ENCODE peak calls at places on chromosome X, in eight cellular contexts. T, L, N, B, F, C, K and X are unnamed samples.

GRCh38 chrX:120761810-120762209 is 113.9 kb downstream of the CT47B1 start:
- DNase-seq in T (no peak), L (no peak), N (no peak), B (no peak), F (no peak), C (no peak), K (peak; percentile 27), X (no peak)

GRCh38 chrX:137041329-137041728 is 7.5 kb upstream of the GPR101 start:
- DNase-seq in T (no peak), L (no peak), N (no peak), B (no peak), F (no peak), C (no peak), K (no peak), X (no peak)

GRCh38 chrX:139290310-139290709 is 240.2 kb upstream of the F9 start:
- DNase-seq in T (no peak), L (no peak), N (no peak), B (no peak), F (no peak), C (no peak), K (peak; percentile 13), X (no peak)

GRCh38 chrX:106894392-106894909 is 8.7 kb downstream of the RIPPLY1 start:
- DNase-seq in T (peak; percentile 79), L (peak; percentile 50), N (peak; percentile 46), B (peak; percentile 40), F (no peak), C (peak; percentile 58), K (peak; percentile 64), X (peak; percentile 68)

GRCh38 chrX:13717697-13718483 is 16.5 kb downstream of the TRAPPC2 start:
- DNase-seq in T (peak; percentile 54), L (no peak), N (no peak), B (no peak), F (no peak), C (peak; percentile 53), K (peak; percentile 3), X (no peak)

GRCh38 chrX:123432362-123433150 is 248.5 kb downstream of the GRIA3 start:
- DNase-seq in T (no peak), L (no peak), N (no peak), B (no peak), F (no peak), C (no peak), K (no peak), X (no peak)

GRCh38 chrX:130801901-130802300 is 101.1 kb downstream of the ENOX2 start:
- DNase-seq in T (peak; percentile 22), L (no peak), N (no peak), B (peak; percentile 0), F (no peak), C (no peak), K (no peak), X (no peak)

GRCh38 chrX:153953342-153953830 is 8.9 kb upstream of the RENBP start:
- DNase-seq in T (peak; percentile 65), L (peak; percentile 68), N (peak; percentile 78), B (peak; percentile 72), F (peak; percentile 65), C (peak; percentile 84), K (peak; percentile 32), X (peak; percentile 85)

GRCh38 chrX:40912576-40912975 is 172.7 kb upstream of the USP9X start:
- DNase-seq in T (no peak), L (no peak), N (no peak), B (no peak), F (no peak), C (no peak), K (no peak), X (no peak)

GRCh38 chrX:136667446-136668168 is 19.6 kb downstream of the CD40LG start:
- DNase-seq in T (peak; percentile 33), L (no peak), N (no peak), B (no peak), F (no peak), C (no peak), K (no peak), X (no peak)

GRCh38 chrX:136251042-136251991 is at the start of gene MAP7D3:
- DNase-seq in T (peak; percentile 72), L (peak; percentile 54), N (peak; percentile 73), B (peak; percentile 58), F (peak; percentile 55), C (peak; percentile 70), K (peak; percentile 48), X (peak; percentile 50)

GRCh38 chrX:57900961-57901360 is 9.3 kb downstream of the ZXDA start:
- DNase-seq in T (no peak), L (no peak), N (no peak), B (no peak), F (no peak), C (no peak), K (peak; percentile 52), X (no peak)